ENCODE peak calls at places on chromosomes 16 and 17, in five cellular contexts. One of them, this sample, is unnamed.

GRCh38 chr17:2904135-2904534 is 107.9 kb downstream of the RAP1GAP2 start:
- DNase-seq in choroid plexus epithelial cell: no peak
- DNase-seq in cardiac fibroblast: peak; percentile 12
- DNase-seq in GM10248: no peak
- DNase-seq in ovary: no peak
- DNase-seq in this sample: no peak

GRCh38 chr16:29877266-29877961 is 14.4 kb upstream of the CDIPT start:
- DNase-seq in ovary: no peak
- DNase-seq in cardiac fibroblast: peak; percentile 35
- DNase-seq in GM10248: peak; percentile 73
- DNase-seq in choroid plexus epithelial cell: peak; percentile 46
- DNase-seq in this sample: no peak

GRCh38 chr17:43671075-43671692 is 9.5 kb upstream of the MEOX1 start:
- DNase-seq in ovary: no peak
- DNase-seq in GM10248: no peak
- DNase-seq in cardiac fibroblast: peak; percentile 73
- DNase-seq in choroid plexus epithelial cell: no peak
- DNase-seq in this sample: no peak

GRCh38 chr17:17537311-17538099 is 41.3 kb upstream of the RASD1 start:
- DNase-seq in choroid plexus epithelial cell: no peak
- DNase-seq in ovary: no peak
- DNase-seq in GM10248: no peak
- DNase-seq in cardiac fibroblast: no peak
- DNase-seq in this sample: no peak

GRCh38 chr17:72102366-72102765 is 18.5 kb upstream of the SOX9 start:
- DNase-seq in ovary: no peak
- DNase-seq in cardiac fibroblast: no peak
- DNase-seq in choroid plexus epithelial cell: no peak
- DNase-seq in GM10248: no peak
- DNase-seq in this sample: no peak

GRCh38 chr17:68509151-68510057 is 2.8 kb upstream of the PRKAR1A start:
- DNase-seq in ovary: peak; percentile 64
- DNase-seq in choroid plexus epithelial cell: no peak
- DNase-seq in cardiac fibroblast: no peak
- DNase-seq in GM10248: no peak
- DNase-seq in this sample: no peak

GRCh38 chr16:74578433-74578832 is 28.5 kb downstream of the GLG1 start:
- DNase-seq in GM10248: no peak
- DNase-seq in choroid plexus epithelial cell: no peak
- DNase-seq in cardiac fibroblast: no peak
- DNase-seq in ovary: no peak
- DNase-seq in this sample: no peak

GRCh38 chr16:17364319-17365210 is 106.2 kb downstream of the XYLT1 start:
- DNase-seq in GM10248: no peak
- DNase-seq in choroid plexus epithelial cell: peak; percentile 75
- DNase-seq in cardiac fibroblast: peak; percentile 93
- DNase-seq in ovary: no peak
- DNase-seq in this sample: no peak

GRCh38 chr17:61238455-61238933 is 161.1 kb upstream of the TBX2 start:
- DNase-seq in choroid plexus epithelial cell: no peak
- DNase-seq in ovary: no peak
- DNase-seq in GM10248: no peak
- DNase-seq in cardiac fibroblast: no peak
- DNase-seq in this sample: no peak

GRCh38 chr17:55424893-55425540 is 3.4 kb upstream of the MMD start:
- DNase-seq in GM10248: no peak
- DNase-seq in choroid plexus epithelial cell: no peak
- DNase-seq in ovary: no peak
- DNase-seq in cardiac fibroblast: no peak
- DNase-seq in this sample: no peak

GRCh38 chr17:66663041-66663494 is 171.8 kb upstream of the CACNG5 start:
- DNase-seq in GM10248: no peak
- DNase-seq in cardiac fibroblast: no peak
- DNase-seq in ovary: no peak
- DNase-seq in choroid plexus epithelial cell: no peak
- DNase-seq in this sample: no peak

GRCh38 chr17:40177275-40177874 is at the start of gene RAPGEFL1:
- DNase-seq in choroid plexus epithelial cell: peak; percentile 82
- DNase-seq in GM10248: peak; percentile 94
- DNase-seq in cardiac fibroblast: peak; percentile 60
- DNase-seq in ovary: peak; percentile 74
- DNase-seq in this sample: no peak

GRCh38 chr16:70161350-70161749 is 12.2 kb upstream of the CLEC18C start:
- DNase-seq in cardiac fibroblast: no peak
- DNase-seq in choroid plexus epithelial cell: no peak
- DNase-seq in GM10248: peak; percentile 20
- DNase-seq in ovary: no peak
- DNase-seq in this sample: no peak

GRCh38 chr16:9996191-9996590 is 186.0 kb downstream of the GRIN2A start:
- DNase-seq in cardiac fibroblast: no peak
- DNase-seq in choroid plexus epithelial cell: no peak
- DNase-seq in GM10248: no peak
- DNase-seq in ovary: no peak
- DNase-seq in this sample: no peak

GRCh38 chr16:65038125-65038524 is 83.7 kb downstream of the CDH11 start:
- DNase-seq in cardiac fibroblast: no peak
- DNase-seq in GM10248: no peak
- DNase-seq in choroid plexus epithelial cell: no peak
- DNase-seq in ovary: no peak
- DNase-seq in this sample: no peak

GRCh38 chr16:86464044-86464443 is 46.3 kb upstream of the FOXF1 start:
- DNase-seq in choroid plexus epithelial cell: no peak
- DNase-seq in cardiac fibroblast: no peak
- DNase-seq in GM10248: no peak
- DNase-seq in ovary: no peak
- DNase-seq in this sample: no peak

GRCh38 chr16:84774810-84775209 is 45.0 kb upstream of the CRISPLD2 start:
- DNase-seq in GM10248: no peak
- DNase-seq in cardiac fibroblast: peak; percentile 96
- DNase-seq in ovary: no peak
- DNase-seq in choroid plexus epithelial cell: peak; percentile 94
- DNase-seq in this sample: no peak

GRCh38 chr16:69376393-69377059 is 9.3 kb downstream of the TERF2 start:
- DNase-seq in GM10248: no peak
- DNase-seq in cardiac fibroblast: no peak
- DNase-seq in ovary: no peak
- DNase-seq in choroid plexus epithelial cell: no peak
- DNase-seq in this sample: no peak

GRCh38 chr17:40452074-40452787 is 9.0 kb downstream of the IGFBP4 start:
- DNase-seq in cardiac fibroblast: peak; percentile 96
- DNase-seq in choroid plexus epithelial cell: peak; percentile 89
- DNase-seq in GM10248: no peak
- DNase-seq in ovary: peak; percentile 78
- DNase-seq in this sample: no peak

GRCh38 chr16:3874794-3875692 is 5.5 kb downstream of the CREBBP start:
- DNase-seq in choroid plexus epithelial cell: no peak
- DNase-seq in ovary: no peak
- DNase-seq in GM10248: no peak
- DNase-seq in cardiac fibroblast: no peak
- DNase-seq in this sample: no peak

GRCh38 chr17:64056269-64057005 is 36.0 kb upstream of the ICAM2 start:
- DNase-seq in ovary: no peak
- DNase-seq in choroid plexus epithelial cell: no peak
- DNase-seq in cardiac fibroblast: no peak
- DNase-seq in GM10248: peak; percentile 84
- DNase-seq in this sample: no peak

GRCh38 chr16:84194018-84194417 is 3.1 kb downstream of the ADAD2 start:
- DNase-seq in ovary: no peak
- DNase-seq in choroid plexus epithelial cell: no peak
- DNase-seq in GM10248: no peak
- DNase-seq in cardiac fibroblast: no peak
- DNase-seq in this sample: no peak

GRCh38 chr16:10920726-10921427 is 21.4 kb downstream of the DEXI start:
- DNase-seq in choroid plexus epithelial cell: no peak
- DNase-seq in GM10248: no peak
- DNase-seq in ovary: no peak
- DNase-seq in cardiac fibroblast: no peak
- DNase-seq in this sample: no peak

DNA sequence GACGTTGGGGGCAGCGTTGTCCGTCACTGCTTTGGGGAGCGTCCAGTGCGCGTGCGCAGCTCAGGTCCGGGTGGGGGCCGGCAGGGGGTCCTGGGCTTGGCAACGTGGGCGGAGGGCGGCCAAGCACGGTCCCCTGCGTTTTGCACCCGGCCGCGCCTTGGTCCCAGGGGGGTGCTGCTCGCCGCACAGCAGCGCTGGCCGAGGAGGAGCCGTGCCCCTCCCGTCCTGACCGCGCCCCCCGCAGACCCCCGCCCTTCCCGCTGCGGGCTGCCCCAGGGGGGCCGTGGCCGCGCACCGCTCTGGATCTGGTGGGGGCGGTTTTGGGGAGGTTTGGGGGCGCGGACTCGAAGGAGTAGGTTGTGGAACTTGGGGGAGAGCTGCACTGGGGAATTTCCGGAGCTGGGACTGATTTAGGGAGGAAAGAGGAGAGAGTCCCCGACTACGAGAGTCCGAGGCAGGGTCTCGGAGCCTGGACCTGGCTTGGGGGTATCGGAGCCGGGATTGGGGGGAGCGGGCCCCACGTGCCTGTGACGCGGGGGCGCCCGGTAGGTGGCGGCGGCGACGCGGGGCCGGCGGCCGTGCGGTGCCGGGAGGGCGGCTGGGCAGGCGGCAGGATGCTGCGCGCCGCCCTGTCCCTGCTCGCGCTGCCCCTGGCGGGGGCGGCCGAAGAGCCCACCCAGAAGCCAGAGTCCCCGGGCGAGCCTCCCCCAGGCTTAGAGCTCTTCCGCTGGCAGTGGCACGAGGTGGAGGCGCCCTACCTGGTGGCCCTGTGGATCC is at the start of gene SLC9A5:
- DNase-seq in GM10248: peak; percentile 62
- DNase-seq in choroid plexus epithelial cell: no peak
- DNase-seq in cardiac fibroblast: no peak
- DNase-seq in ovary: peak; percentile 51
- DNase-seq in this sample: no peak
- TF ChIP-seq CTCF in GM10248: peak; percentile 18
- TF ChIP-seq CTCF in choroid plexus epithelial cell: no peak
- TF ChIP-seq CTCF in cardiac fibroblast: no peak
- TF ChIP-seq CTCF in ovary: no peak
- TF ChIP-seq CTCF in this sample: peak; percentile 29

DNA sequence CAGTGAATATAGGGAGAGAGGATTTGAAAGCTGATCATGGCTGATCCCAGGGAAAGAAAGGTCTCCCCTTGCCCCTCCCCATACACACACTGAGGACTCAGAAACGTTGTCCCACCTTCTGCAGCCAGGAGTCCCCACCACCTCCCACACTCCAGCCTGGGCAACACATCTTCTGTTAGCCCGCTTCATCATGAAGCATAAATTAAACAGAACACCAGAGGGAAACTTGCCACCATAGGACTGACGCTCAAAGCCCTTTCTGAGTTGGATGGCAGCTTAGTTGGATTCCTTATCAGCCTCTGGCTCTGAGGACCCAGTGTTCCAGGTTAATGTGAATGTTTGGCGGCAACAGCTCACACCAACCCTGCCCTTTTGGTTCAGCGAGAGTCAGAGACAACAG is 33.9 kb downstream of the ARHGAP27 start:
- DNase-seq in cardiac fibroblast: no peak
- DNase-seq in choroid plexus epithelial cell: no peak
- DNase-seq in ovary: no peak
- DNase-seq in GM10248: no peak
- DNase-seq in this sample: no peak
- TF ChIP-seq CTCF in cardiac fibroblast: no peak
- TF ChIP-seq CTCF in choroid plexus epithelial cell: no peak
- TF ChIP-seq CTCF in ovary: no peak
- TF ChIP-seq CTCF in GM10248: no peak
- TF ChIP-seq CTCF in this sample: no peak

DNA sequence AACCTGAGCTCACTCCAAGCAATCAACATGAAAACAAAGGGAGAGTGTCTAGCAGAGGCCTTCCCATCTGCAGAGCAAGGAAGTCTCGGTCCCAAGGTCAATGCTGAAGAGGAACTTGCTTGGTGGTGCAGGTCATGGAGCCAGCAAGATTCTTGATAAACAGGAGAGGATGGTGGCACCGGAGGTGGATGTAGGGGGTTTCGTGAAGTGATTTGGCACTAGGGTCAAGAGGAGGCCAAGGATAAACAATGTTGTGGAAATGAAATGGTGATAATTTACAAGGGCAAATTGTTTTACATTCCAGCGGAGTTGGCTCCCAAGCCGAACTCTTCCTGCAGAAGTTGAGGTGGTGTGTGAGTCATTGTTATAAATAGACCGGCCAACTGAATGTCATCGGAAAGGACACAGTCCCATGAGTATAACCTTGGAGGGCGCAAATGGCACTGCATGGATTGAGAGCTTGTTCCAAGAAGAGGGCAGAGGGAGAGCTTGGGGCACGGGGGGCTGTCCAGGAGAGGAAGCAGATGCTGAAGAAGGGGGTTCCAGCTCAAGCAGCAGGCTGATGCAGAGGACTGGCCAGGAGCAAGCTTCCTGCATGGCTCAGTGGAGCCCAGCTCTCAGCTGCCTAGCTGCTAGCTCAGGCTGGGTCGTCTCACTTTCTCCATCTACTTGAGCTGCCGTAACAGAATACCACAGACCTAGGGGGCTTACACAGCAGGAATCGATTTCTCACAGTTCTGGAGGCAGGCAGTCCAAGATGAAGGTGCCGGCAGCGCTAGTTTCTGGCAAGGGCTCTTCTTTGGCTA is 136.6 kb downstream of the COPRS start:
- DNase-seq in ovary: no peak
- DNase-seq in choroid plexus epithelial cell: peak; percentile 66
- DNase-seq in GM10248: no peak
- DNase-seq in cardiac fibroblast: peak; percentile 51
- DNase-seq in this sample: peak; percentile 59
- TF ChIP-seq CTCF in ovary: no peak
- TF ChIP-seq CTCF in choroid plexus epithelial cell: no peak
- TF ChIP-seq CTCF in GM10248: no peak
- TF ChIP-seq CTCF in cardiac fibroblast: no peak
- TF ChIP-seq CTCF in this sample: no peak

DNA sequence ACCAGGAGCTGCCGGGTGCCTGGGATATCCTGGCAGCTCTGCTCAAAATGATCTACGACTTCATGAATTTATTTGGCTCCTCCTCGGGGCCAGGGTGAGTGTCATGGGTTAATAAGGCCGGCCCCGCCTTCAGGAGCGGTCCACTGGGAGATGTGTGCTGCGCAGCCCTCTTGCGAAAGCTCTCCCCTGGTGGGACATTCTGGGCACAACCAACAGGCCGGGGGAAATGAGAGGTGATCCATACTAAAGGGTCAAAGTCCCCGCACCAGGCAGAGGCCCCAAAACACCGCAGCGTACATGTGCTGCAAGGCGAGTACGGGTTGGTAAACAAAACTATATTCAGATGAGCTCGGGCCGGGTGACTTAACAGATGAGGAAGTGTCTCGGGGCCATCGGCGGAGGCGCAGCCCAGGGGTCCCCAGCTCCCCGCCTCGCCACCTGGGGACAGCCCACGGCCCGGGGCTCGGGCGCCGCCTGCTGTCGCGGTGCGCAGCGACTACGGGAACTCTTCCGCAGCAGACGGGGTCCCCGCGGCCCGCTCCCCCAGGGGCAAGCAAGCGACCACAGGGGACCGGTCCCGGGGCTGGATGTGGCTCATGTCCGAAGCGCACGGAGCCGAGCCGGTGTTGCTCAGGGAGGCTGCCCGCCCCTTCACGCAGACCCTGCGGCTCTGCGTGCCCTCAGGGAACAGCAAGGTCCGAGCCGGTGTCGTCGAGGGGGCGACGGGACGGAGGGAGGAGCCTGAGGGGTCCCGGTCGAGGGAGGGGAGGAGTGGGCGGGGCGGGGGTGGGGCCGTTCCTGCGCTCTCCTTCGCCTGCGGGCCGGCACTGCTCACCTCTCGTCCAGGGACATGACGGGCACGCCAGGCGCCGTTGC is at the start of gene RAB37:
- DNase-seq in ovary: no peak
- DNase-seq in cardiac fibroblast: peak; percentile 47
- DNase-seq in GM10248: peak; percentile 75
- DNase-seq in choroid plexus epithelial cell: no peak
- DNase-seq in this sample: no peak
- TF ChIP-seq CTCF in ovary: no peak
- TF ChIP-seq CTCF in cardiac fibroblast: peak; percentile 7
- TF ChIP-seq CTCF in GM10248: peak; percentile 79
- TF ChIP-seq CTCF in choroid plexus epithelial cell: peak; percentile 21
- TF ChIP-seq CTCF in this sample: peak; percentile 44